ENCODE peak calls at places on chromosomes 12 and 14, in six cellular contexts. O, G, U, Z, F and E are unnamed samples.

GRCh38 chr12:81800298-81801148 is 41.4 kb upstream of the PPFIA2 start:
- DNase-seq in O (no peak), G (peak), U (peak), Z (no peak), F (no peak), E (peak)

GRCh38 chr12:66236969-66237368 is 48.0 kb downstream of the IRAK3 start:
- DNase-seq in O (no peak), G (no peak), U (no peak), Z (no peak), F (no peak), E (no peak)

GRCh38 chr12:77324763-77325468 is 259.5 kb upstream of the E2F7 start:
- DNase-seq in O (no peak), G (peak), U (peak), Z (peak), F (peak), E (peak)

GRCh38 chr12:19546611-19547162 is 107.4 kb downstream of the AEBP2 start:
- DNase-seq in O (no peak), G (no peak), U (peak), Z (no peak), F (peak), E (peak)

GRCh38 chr12:129025055-129025454 is 171.8 kb downstream of the GLT1D1 start:
- DNase-seq in O (no peak), G (no peak), U (no peak), Z (no peak), F (no peak), E (no peak)

GRCh38 chr14:99659333-99659741 is 14.4 kb downstream of the HHIPL1 start:
- DNase-seq in O (no peak), G (no peak), U (no peak), Z (peak), F (no peak), E (peak)

GRCh38 chr12:97425802-97426484 is 36.7 kb upstream of the RMST start:
- DNase-seq in O (no peak), G (no peak), U (no peak), Z (no peak), F (no peak), E (no peak)

GRCh38 chr14:104953896-104954656 is 24.1 kb downstream of the AHNAK2 start:
- DNase-seq in O (no peak), G (no peak), U (no peak), Z (no peak), F (no peak), E (no peak)

GRCh38 chr14:73829526-73830431 is 21.9 kb upstream of the PTGR2 start:
- DNase-seq in O (no peak), G (no peak), U (peak), Z (no peak), F (no peak), E (no peak)

GRCh38 chr12:6443361-6443983 is 1.3 kb upstream of the CD27 start:
- DNase-seq in O (no peak), G (no peak), U (no peak), Z (no peak), F (no peak), E (no peak)

GRCh38 chr14:61516125-61516740 is 179.1 kb upstream of the HIF1A start:
- DNase-seq in O (no peak), G (no peak), U (peak), Z (no peak), F (no peak), E (no peak)

GRCh38 chr14:52244328-52244727 is 23.2 kb upstream of the PTGDR start:
- DNase-seq in O (no peak), G (no peak), U (no peak), Z (no peak), F (no peak), E (no peak)

GRCh38 chr14:106235356-106236159 is 709.2 kb downstream of the TMEM121 start:
- DNase-seq in O (no peak), G (no peak), U (no peak), Z (no peak), F (no peak), E (no peak)

GRCh38 chr12:75447695-75448393 is 32.7 kb upstream of the GLIPR1 start:
- DNase-seq in O (no peak), G (no peak), U (peak), Z (no peak), F (no peak), E (no peak)

GRCh38 chr14:88562532-88562830 is 356 bp upstream of the ZC3H14 start:
- DNase-seq in O (no peak), G (no peak), U (no peak), Z (no peak), F (no peak), E (no peak)

GRCh38 chr12:64747681-64748080 is 11.5 kb downstream of the GNS start:
- DNase-seq in O (no peak), G (no peak), U (peak), Z (no peak), F (no peak), E (no peak)

GRCh38 chr12:13257356-13257875 is 60.9 kb downstream of the EMP1 start:
- DNase-seq in O (no peak), G (no peak), U (peak), Z (no peak), F (no peak), E (no peak)

GRCh38 chr14:79555429-79555828 is 655.9 kb downstream of the DIO2 start:
- DNase-seq in O (no peak), G (no peak), U (no peak), Z (no peak), F (no peak), E (no peak)

GRCh38 chr12:130213249-130213648 is 51.0 kb downstream of the FZD10 start:
- DNase-seq in O (no peak), G (no peak), U (no peak), Z (no peak), F (no peak), E (no peak)

GRCh38 chr14:85175556-85175955 is 354.4 kb upstream of the FLRT2 start:
- DNase-seq in O (no peak), G (no peak), U (peak), Z (peak), F (no peak), E (no peak)

GRCh38 chr12:102406033-102406584 is 74.3 kb downstream of the IGF1 start:
- DNase-seq in O (no peak), G (peak), U (peak), Z (peak), F (peak), E (peak)

GRCh38 chr12:122895290-122895689 is 634 bp downstream of the VPS37B start:
- DNase-seq in O (no peak), G (no peak), U (no peak), Z (peak), F (no peak), E (peak)

GRCh38 chr14:22985894-22986507 is 3.6 kb upstream of the AJUBA start:
- DNase-seq in O (no peak), G (no peak), U (no peak), Z (no peak), F (no peak), E (no peak)

GRCh38 chr12:2082321-2082720 is 29.5 kb downstream of the CACNA1C start:
- DNase-seq in O (no peak), G (no peak), U (no peak), Z (peak), F (no peak), E (no peak)

GRCh38 chr14:33777651-33778050 is 173.2 kb downstream of the EGLN3 start:
- DNase-seq in O (no peak), G (peak), U (peak), Z (no peak), F (peak), E (no peak)

GRCh38 chr14:50312734-50313054 is 570 bp downstream of the DMAC2L start:
- DNase-seq in O (no peak), G (no peak), U (no peak), Z (no peak), F (no peak), E (no peak)

GRCh38 chr12:4108803-4109345 is 164.7 kb upstream of the CCND2 start:
- DNase-seq in O (no peak), G (no peak), U (no peak), Z (no peak), F (no peak), E (no peak)

GRCh38 chr12:57085999-57086950 is 2.6 kb upstream of the NAB2 start:
- DNase-seq in O (no peak), G (peak), U (peak), Z (peak), F (peak), E (peak)

GRCh38 chr12:95173392-95174251 is 43.6 kb downstream of the FGD6 start:
- DNase-seq in O (no peak), G (no peak), U (peak), Z (no peak), F (peak), E (peak)

GRCh38 chr14:32074887-32075572 is 2.1 kb upstream of the ARHGAP5 start:
- DNase-seq in O (no peak), G (no peak), U (peak), Z (no peak), F (no peak), E (no peak)

GRCh38 chr12:83461326-83461985 is 774.8 kb downstream of the TMTC2 start:
- DNase-seq in O (no peak), G (no peak), U (peak), Z (no peak), F (no peak), E (no peak)

GRCh38 chr14:54567224-54567633 is 301 bp downstream of the SAMD4A start:
- DNase-seq in O (no peak), G (peak), U (peak), Z (peak), F (peak), E (peak)

GRCh38 chr12:3272958-3273357 is 195.8 kb downstream of the TSPAN9 start:
- DNase-seq in O (no peak), G (no peak), U (no peak), Z (no peak), F (no peak), E (no peak)